ENCODE peak calls at places on chromosome 9, in five cellular contexts. M is H1, F is endothelial cell of umbilical vein, H is breast epithelium, U is SK-N-SH. V is an unnamed sample.

GRCh38 chr9:90044710-90045151 is 439.9 kb downstream of the GADD45G start:
- DNase-seq in M (no peak), F (peak), H (no peak), U (no peak), V (no peak)

GRCh38 chr9:85740821-85741111 is 988 bp downstream of the AGTPBP1 start:
- DNase-seq in M (no peak), F (peak), H (no peak), U (peak), V (no peak)

GRCh38 chr9:106423575-106423974 is 439.4 kb upstream of the ZNF462 start:
- DNase-seq in M (no peak), F (no peak), H (no peak), U (no peak), V (no peak)

GRCh38 chr9:98992885-98993569 is 49.3 kb downstream of the COL15A1 start:
- DNase-seq in M (no peak), F (no peak), H (no peak), U (no peak), V (no peak)

GRCh38 chr9:72585737-72586136 is 64.3 kb downstream of the TMC1 start:
- DNase-seq in M (no peak), F (no peak), H (no peak), U (no peak), V (no peak)

GRCh38 chr9:6051511-6051950 is 36.1 kb upstream of the RANBP6 start:
- DNase-seq in M (no peak), F (no peak), H (no peak), U (no peak), V (no peak)

GRCh38 chr9:136007906-136008692 is 46.9 kb upstream of the UBAC1 start:
- DNase-seq in M (no peak), F (peak), H (no peak), U (no peak), V (no peak)

GRCh38 chr9:115213777-115214428 is 95.9 kb upstream of the TNC start:
- DNase-seq in M (no peak), F (no peak), H (no peak), U (peak), V (no peak)

GRCh38 chr9:5582835-5583195 is 46.1 kb upstream of the RIC1 start:
- DNase-seq in M (no peak), F (no peak), H (no peak), U (no peak), V (peak)

GRCh38 chr9:6852243-6852963 is 94.6 kb downstream of the KDM4C start:
- DNase-seq in M (no peak), F (peak), H (no peak), U (no peak), V (no peak)

GRCh38 chr9:124001865-124002525 is 9.6 kb upstream of the LHX2 start:
- DNase-seq in M (no peak), F (no peak), H (no peak), U (no peak), V (peak)

GRCh38 chr9:94802795-94803194 is 76.3 kb downstream of the AOPEP start:
- DNase-seq in M (no peak), F (no peak), H (no peak), U (no peak), V (no peak)

GRCh38 chr9:85610074-85610855 is 131.5 kb downstream of the AGTPBP1 start:
- DNase-seq in M (no peak), F (peak), H (no peak), U (peak), V (no peak)

GRCh38 chr9:23829580-23830458 is 3.8 kb upstream of the ELAVL2 start:
- DNase-seq in M (no peak), F (peak), H (no peak), U (no peak), V (no peak)

GRCh38 chr9:110284211-110284849 is 28.0 kb upstream of the TXN start:
- DNase-seq in M (no peak), F (no peak), H (no peak), U (no peak), V (no peak)

GRCh38 chr9:110282023-110282766 is 25.9 kb upstream of the TXN start:
- DNase-seq in M (no peak), F (no peak), H (no peak), U (no peak), V (no peak)

GRCh38 chr9:110287289-110287680 is 31.0 kb upstream of the TXN start:
- DNase-seq in M (no peak), F (no peak), H (no peak), U (no peak), V (no peak)

GRCh38 chr9:110282767-110283136 is 26.4 kb upstream of the TXN start:
- DNase-seq in M (no peak), F (no peak), H (no peak), U (no peak), V (no peak)

GRCh38 chr9:110283736-110284135 is 27.4 kb upstream of the TXN start:
- DNase-seq in M (no peak), F (no peak), H (no peak), U (no peak), V (no peak)
- H3K27ac ChIP-seq in M (no peak), F (no peak), H (no peak), U (no peak), V (no peak)

GRCh38 chr9:97556721-97557605 is 55.5 kb downstream of the TMOD1 start:
- DNase-seq in M (no peak), F (no peak), H (no peak), U (no peak), V (no peak)
- TF ChIP-seq POLR2AphosphoS5 in M (no peak), F (no peak), H (no peak), U (no peak), V (no peak)

GRCh38 chr9:117461386-117461785 is 46.5 kb upstream of the ASTN2 start:
- DNase-seq in M (no peak), F (no peak), H (no peak), U (peak), V (no peak)

GRCh38 chr9:117466111-117466510 is 51.3 kb upstream of the ASTN2 start:
- DNase-seq in M (no peak), F (no peak), H (no peak), U (no peak), V (no peak)

GRCh38 chr9:117460743-117461142 is 45.9 kb upstream of the ASTN2 start:
- DNase-seq in M (no peak), F (no peak), H (no peak), U (no peak), V (no peak)

GRCh38 chr9:117462926-117463325 is 48.1 kb upstream of the ASTN2 start:
- DNase-seq in M (no peak), F (no peak), H (no peak), U (no peak), V (no peak)

DNA sequence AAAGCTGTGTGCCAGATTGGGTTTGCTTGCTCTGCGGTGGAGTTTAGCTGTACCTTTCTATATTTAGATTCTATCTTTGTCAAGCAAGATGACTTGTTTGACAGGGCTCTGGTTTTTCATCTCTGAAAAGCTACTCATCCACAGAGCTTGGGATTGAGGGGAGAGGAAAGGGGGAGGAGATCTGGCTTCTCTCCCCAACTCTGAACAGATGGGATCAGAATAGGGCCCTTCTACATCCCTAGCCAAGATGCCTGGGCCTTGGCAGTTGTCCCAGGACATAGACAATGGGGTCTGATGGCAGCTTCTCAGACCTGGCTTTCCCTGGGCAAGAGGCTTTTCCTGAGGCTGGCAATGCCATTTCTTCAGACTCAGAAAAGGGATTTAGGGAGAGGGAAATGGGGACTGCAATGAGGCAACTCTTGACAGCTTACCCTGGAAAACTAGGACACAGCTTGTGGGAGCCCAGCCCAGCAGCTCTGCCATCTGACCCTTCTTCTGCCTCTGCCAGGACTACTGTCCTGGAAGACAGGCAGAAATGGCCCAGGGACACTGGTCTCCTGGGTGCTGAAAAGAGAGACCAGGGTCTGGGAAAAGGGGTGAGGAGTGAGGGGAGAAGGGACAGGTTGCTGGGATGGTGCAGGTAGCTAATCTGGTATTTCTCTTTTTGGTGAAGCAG is 50.2 kb upstream of the ASTN2 start:
- DNase-seq in M (no peak), F (no peak), H (no peak), U (no peak), V (no peak)
- H3K27ac ChIP-seq in M (no peak), F (no peak), H (no peak), U (no peak), V (no peak)

GRCh38 chr9:134887686-134888602 is 7.3 kb downstream of the FCN2 start:
- DNase-seq in M (no peak), F (no peak), H (no peak), U (no peak), V (no peak)
- TF ChIP-seq POLR2AphosphoS5 in M (no peak), F (no peak), H (no peak), U (no peak), V (no peak)

GRCh38 chr9:27496134-27496504 is 28.0 kb upstream of the IFNK start:
- DNase-seq in M (no peak), F (no peak), H (no peak), U (no peak), V (no peak)

GRCh38 chr9:27497883-27498553 is 26.1 kb upstream of the IFNK start:
- DNase-seq in M (no peak), F (no peak), H (no peak), U (no peak), V (no peak)

GRCh38 chr9:27491164-27491563 is 32.9 kb upstream of the IFNK start:
- DNase-seq in M (no peak), F (no peak), H (no peak), U (no peak), V (no peak)

GRCh38 chr9:27499481-27499880 is 24.6 kb upstream of the IFNK start:
- DNase-seq in M (no peak), F (peak), H (no peak), U (no peak), V (no peak)

GRCh38 chr9:27495480-27496133 is 28.5 kb upstream of the IFNK start:
- DNase-seq in M (no peak), F (no peak), H (no peak), U (no peak), V (no peak)
- H3K27ac ChIP-seq in M (no peak), F (no peak), H (peak), U (no peak), V (no peak)

GRCh38 chr9:122807271-122807900 is 7.5 kb downstream of the OR1K1 start:
- DNase-seq in M (no peak), F (no peak), H (no peak), U (no peak), V (no peak)
- TF ChIP-seq POLR2AphosphoS5 in M (no peak), F (no peak), H (no peak), U (no peak), V (no peak)

GRCh38 chr9:92669527-92669889 is 423 bp downstream of the IPPK start:
- DNase-seq in M (no peak), F (peak), H (peak), U (peak), V (peak)
- H3K27ac ChIP-seq in M (no peak), F (peak), H (peak), U (peak), V (peak)